ENCODE peak calls at places on chromosomes 6 and 20, in ten cellular contexts. P, B, Y, G, O, Z, A, W, F and K are unnamed samples.

GRCh38 chr6:38750968-38751615 is 36.0 kb downstream of the DNAH8 start:
- DNase-seq in P (no peak), B (no peak), Y (no peak), G (no peak), O (no peak), Z (no peak), A (no peak), W (no peak), F (no peak), K (no peak)

GRCh38 chr6:151502499-151502898 is 8.7 kb downstream of the CCDC170 start:
- DNase-seq in P (no peak), B (no peak), Y (no peak), G (no peak), O (no peak), Z (no peak), A (no peak), W (no peak), F (no peak), K (no peak)

GRCh38 chr20:17505664-17506517 is 25.3 kb downstream of the BFSP1 start:
- DNase-seq in P (peak; percentile 53), B (no peak), Y (peak; percentile 21), G (no peak), O (peak; percentile 49), Z (no peak), A (no peak), W (no peak), F (no peak), K (no peak)

GRCh38 chr6:155510879-155511278 is 55.2 kb upstream of the NOX3 start:
- DNase-seq in P (no peak), B (no peak), Y (no peak), G (no peak), O (no peak), Z (no peak), A (no peak), W (no peak), F (no peak), K (no peak)

GRCh38 chr6:112475083-112475482 is 128.0 kb downstream of the RFPL4B start:
- DNase-seq in P (no peak), B (no peak), Y (no peak), G (no peak), O (no peak), Z (no peak), A (no peak), W (no peak), F (no peak), K (no peak)

GRCh38 chr20:45449528-45449927 is 20.0 kb upstream of the WFDC2 start:
- DNase-seq in P (no peak), B (peak; percentile 47), Y (no peak), G (no peak), O (no peak), Z (no peak), A (no peak), W (no peak), F (no peak), K (no peak)

GRCh38 chr6:13262302-13263006 is 65.9 kb downstream of the TBC1D7 start:
- DNase-seq in P (no peak), B (no peak), Y (no peak), G (no peak), O (no peak), Z (no peak), A (no peak), W (no peak), F (no peak), K (no peak)

GRCh38 chr6:23650676-23651075 is 475.3 kb upstream of the NRSN1 start:
- DNase-seq in P (no peak), B (no peak), Y (no peak), G (no peak), O (no peak), Z (no peak), A (no peak), W (peak; percentile 93), F (peak; percentile 61), K (no peak)

GRCh38 chr6:34207695-34208443 is 28.8 kb upstream of the HMGA1 start:
- DNase-seq in P (no peak), B (no peak), Y (no peak), G (no peak), O (no peak), Z (no peak), A (no peak), W (no peak), F (no peak), K (no peak)

GRCh38 chr20:11375966-11376365 is 541.7 kb upstream of the BTBD3 start:
- DNase-seq in P (no peak), B (no peak), Y (no peak), G (no peak), O (no peak), Z (no peak), A (no peak), W (no peak), F (no peak), K (no peak)

GRCh38 chr20:17648306-17648646 is 33.8 kb downstream of the RRBP1 start:
- DNase-seq in P (no peak), B (peak; percentile 82), Y (no peak), G (no peak), O (peak; percentile 75), Z (no peak), A (no peak), W (no peak), F (no peak), K (no peak)

GRCh38 chr6:51490101-51490500 is 597.3 kb downstream of the PKHD1 start:
- DNase-seq in P (no peak), B (no peak), Y (no peak), G (no peak), O (no peak), Z (no peak), A (no peak), W (no peak), F (no peak), K (no peak)

GRCh38 chr6:72619883-72620696 is 1.8 kb upstream of the KCNQ5 start:
- DNase-seq in P (peak; percentile 81), B (peak; percentile 34), Y (no peak), G (peak; percentile 78), O (peak; percentile 71), Z (no peak), A (no peak), W (peak; percentile 52), F (peak; percentile 62), K (no peak)

GRCh38 chr6:38404900-38405556 is 234.7 kb downstream of the BTBD9 start:
- DNase-seq in P (peak; percentile 52), B (no peak), Y (peak; percentile 83), G (no peak), O (no peak), Z (no peak), A (no peak), W (no peak), F (no peak), K (no peak)

DNA sequence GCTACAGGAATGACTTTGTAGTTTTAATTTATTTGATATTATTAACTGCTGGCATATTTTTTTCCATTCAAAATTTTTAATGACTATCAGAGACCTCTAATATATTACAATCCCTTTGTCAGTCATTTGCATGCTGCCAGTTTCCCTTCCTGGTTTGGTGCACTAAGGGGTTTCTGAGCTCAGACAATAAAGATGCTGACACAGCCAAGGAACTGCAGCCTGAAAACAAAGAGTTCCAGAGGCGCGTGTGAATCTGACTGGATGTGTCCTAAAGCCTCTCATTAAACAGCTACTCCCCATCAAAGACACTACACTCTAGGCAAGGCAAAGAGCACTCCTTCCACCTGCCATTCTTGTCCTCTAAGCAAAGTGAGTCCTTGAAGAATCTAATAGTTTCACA is 116.8 kb upstream of the DST start:
- DNase-seq in P (no peak), B (no peak), Y (no peak), G (no peak), O (no peak), Z (no peak), A (no peak), W (no peak), F (no peak), K (no peak)
- H3K27ac ChIP-seq in P (no peak overlapping the region), B (no peak overlapping the region), Y (no peak overlapping the region), G (no peak overlapping the region), O (no peak overlapping the region), Z (no peak overlapping the region), A (no peak overlapping the region), W (no peak overlapping the region), F (no peak overlapping the region), K (no peak overlapping the region)

GRCh38 chr6:118391086-118391485 is 157.0 kb upstream of the PLN start:
- DNase-seq in P (no peak), B (no peak), Y (no peak), G (no peak), O (no peak), Z (no peak), A (no peak), W (no peak), F (no peak), K (no peak)
- H3K27ac ChIP-seq in P (no peak overlapping the region), B (no peak overlapping the region), Y (no peak overlapping the region), G (no peak overlapping the region), O (no peak overlapping the region), Z (no peak overlapping the region), A (no peak overlapping the region), W (no peak overlapping the region), F (no peak overlapping the region), K (no peak overlapping the region)

GRCh38 chr20:41317536-41318270 is at the start of gene ZHX3:
- DNase-seq in P (peak; percentile 99), B (peak; percentile 96), Y (peak; percentile 96), G (peak; percentile 99), O (peak; percentile 99), Z (peak; percentile 91), A (peak; percentile 86), W (peak; percentile 97), F (peak; percentile 90), K (peak; percentile 74)

GRCh38 chr20:41321003-41321402 is 3.5 kb upstream of the ZHX3 start:
- DNase-seq in P (peak; percentile 2), B (no peak), Y (no peak), G (no peak), O (no peak), Z (no peak), A (no peak), W (no peak), F (no peak), K (no peak)

GRCh38 chr20:41316602-41317535 is 662 bp downstream of the ZHX3 start:
- DNase-seq in P (peak; percentile 92), B (peak; percentile 79), Y (peak; percentile 58), G (peak; percentile 91), O (peak; percentile 95), Z (peak; percentile 68), A (peak; percentile 85), W (peak; percentile 86), F (peak; percentile 75), K (peak; percentile 40)

GRCh38 chr20:41316009-41316408 is 1.5 kb downstream of the ZHX3 start:
- DNase-seq in P (no peak), B (no peak), Y (peak; percentile 46), G (no peak), O (no peak), Z (no peak), A (no peak), W (no peak), F (no peak), K (no peak)

DNA sequence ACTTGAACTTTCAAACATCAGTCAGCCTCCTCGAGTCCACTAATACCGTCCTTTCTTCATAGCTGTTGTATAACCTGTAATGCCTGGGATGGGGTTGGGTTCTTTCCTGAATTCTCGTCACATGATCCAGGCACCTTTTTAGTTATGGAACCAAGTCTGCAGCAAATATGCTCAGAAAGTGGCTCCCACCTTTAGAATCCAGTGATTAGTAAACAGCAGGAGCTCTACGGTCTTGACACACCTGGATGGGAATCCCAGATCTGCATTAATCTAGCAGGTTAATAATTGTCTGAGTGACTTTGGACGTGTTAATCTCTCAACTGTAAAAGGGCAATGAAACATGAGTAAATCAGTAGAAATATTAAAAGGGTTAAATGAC is 729 bp upstream of the ZHX3 start:
- DNase-seq in P (no peak), B (no peak), Y (peak; percentile 39), G (no peak), O (no peak), Z (no peak), A (no peak), W (no peak), F (no peak), K (no peak)
- H3K27ac ChIP-seq in P (peak overlapping the region; percentile 85), B (peak overlapping the region; percentile 76), Y (peak overlapping the region; percentile 68), G (peak overlapping the region; percentile 92), O (no peak overlapping the region), Z (peak overlapping the region; percentile 95), A (peak overlapping the region; percentile 33), W (no peak overlapping the region), F (peak overlapping the region; percentile 71), K (peak overlapping the region; percentile 83)

GRCh38 chr20:37915800-37916570 is 13.1 kb downstream of the VSTM2L start:
- DNase-seq in P (no peak), B (no peak), Y (peak; percentile 40), G (no peak), O (peak; percentile 72), Z (no peak), A (no peak), W (peak; percentile 89), F (no peak), K (no peak)
- H3K27ac ChIP-seq in P (no peak overlapping the region), B (no peak overlapping the region), Y (no peak overlapping the region), G (no peak overlapping the region), O (no peak overlapping the region), Z (no peak overlapping the region), A (no peak overlapping the region), W (no peak overlapping the region), F (no peak overlapping the region), K (no peak overlapping the region)